ENCODE peak calls at places on chromosomes 5 and 9, in six cellular contexts. J is cardiac muscle cell, I is hepatic stellate cell, O is A549, V is EL, T is left ventricle myocardium inferior. L is an unnamed sample.

GRCh38 chr9:5485365-5486085 is 24.8 kb upstream of the PDCD1LG2 start:
- DNase-seq in J (no peak), I (no peak), O (no peak), V (no peak), T (no peak), L (no peak)

GRCh38 chr9:35071814-35072460 is 488 bp downstream of the VCP start:
- DNase-seq in J (peak), I (peak), O (peak), V (peak), T (peak), L (peak)

GRCh38 chr5:53874409-53874808 is 314.0 kb downstream of the NDUFS4 start:
- DNase-seq in J (no peak), I (peak), O (peak), V (peak), T (no peak), L (no peak)

GRCh38 chr9:70263421-70263820 is 4.6 kb downstream of the SMC5 start:
- DNase-seq in J (no peak), I (peak), O (no peak), V (peak), T (no peak), L (no peak)

GRCh38 chr5:107665036-107665435 is 5.7 kb downstream of the EFNA5 start:
- DNase-seq in J (no peak), I (no peak), O (no peak), V (no peak), T (no peak), L (no peak)

GRCh38 chr5:175657593-175658271 is at the start of gene HRH2:
- DNase-seq in J (peak), I (no peak), O (peak), V (no peak), T (peak), L (peak)

GRCh38 chr9:115327441-115328122 is 209.6 kb upstream of the TNC start:
- DNase-seq in J (no peak), I (no peak), O (no peak), V (peak), T (no peak), L (no peak)

GRCh38 chr5:40853632-40854192 is 12.5 kb downstream of the CARD6 start:
- DNase-seq in J (no peak), I (no peak), O (no peak), V (no peak), T (no peak), L (no peak)

GRCh38 chr5:74575741-74576538 is 64.6 kb downstream of the ENC1 start:
- DNase-seq in J (no peak), I (peak), O (no peak), V (peak), T (no peak), L (no peak)

GRCh38 chr5:131417240-131417869 is 153.5 kb downstream of the CDC42SE2 start:
- DNase-seq in J (peak), I (peak), O (peak), V (peak), T (peak), L (peak)

GRCh38 chr5:136020383-136021015 is 8.3 kb upstream of the TGFBI start:
- DNase-seq in J (no peak), I (peak), O (peak), V (peak), T (no peak), L (no peak)

GRCh38 chr9:81653240-81653639 is 36.1 kb downstream of the TLE1 start:
- DNase-seq in J (no peak), I (peak), O (no peak), V (peak), T (no peak), L (no peak)

GRCh38 chr5:126811515-126812198 is 34.7 kb downstream of the LMNB1 start:
- DNase-seq in J (no peak), I (no peak), O (no peak), V (peak), T (no peak), L (peak)

GRCh38 chr5:59036274-59036961 is 453.5 kb downstream of the RAB3C start:
- DNase-seq in J (no peak), I (no peak), O (peak), V (peak), T (no peak), L (peak)

GRCh38 chr5:95644351-95645042 is 2.1 kb upstream of the RFESD start:
- DNase-seq in J (peak), I (no peak), O (peak), V (peak), T (no peak), L (peak)

GRCh38 chr5:65802820-65803219 is 80.8 kb downstream of the NLN start:
- DNase-seq in J (no peak), I (no peak), O (no peak), V (no peak), T (no peak), L (no peak)

GRCh38 chr5:15737882-15738677 is 238.1 kb downstream of the FBXL7 start:
- DNase-seq in J (no peak), I (no peak), O (no peak), V (no peak), T (no peak), L (no peak)

GRCh38 chr5:178117911-178118310 is 4.6 kb downstream of the N4BP3 start:
- DNase-seq in J (no peak), I (no peak), O (no peak), V (no peak), T (no peak), L (no peak)

L was measured in stimulated activated naive CD4-positive, alpha-beta T cell.